ENCODE peak calls at places on chromosomes 12 and 14, in nine cellular contexts. H is endodermal cell, I is ELF-1, M is SK-N-SH, N is A549, Z is adipocyte, A is NCI-H1417 treated with DMSO at 0.1 percent for 48 hours, Y is NCI-H510A, C is NCI-H774. T is an unnamed sample.

GRCh38 chr12:53234236-53234635 is 2.2 kb upstream of the RARG start:
- DNase-seq in H (peak; percentile 94), I (peak; percentile 78), M (peak; percentile 86), N (no peak), Z (peak; percentile 41), A (no peak), Y (no peak), C (no peak), T (no peak)

GRCh38 chr12:44015333-44015941 is 179.6 kb downstream of the TMEM117 start:
- DNase-seq in H (no peak), I (no peak), M (peak; percentile 23), N (peak; percentile 57), Z (peak; percentile 84), A (peak; percentile 26), Y (no peak), C (peak; percentile 75), T (peak; percentile 63)

GRCh38 chr12:50224026-50224692 is 57.0 kb upstream of the CERS5 start:
- DNase-seq in H (peak; percentile 80), I (peak; percentile 58), M (no peak), N (peak; percentile 67), Z (peak; percentile 39), A (no peak), Y (peak; percentile 67), C (peak; percentile 87), T (peak; percentile 45)

GRCh38 chr14:105600939-105601359 is 74.6 kb downstream of the TMEM121 start:
- DNase-seq in H (no peak), I (no peak), M (no peak), N (no peak), Z (no peak), A (no peak), Y (no peak), C (no peak), T (no peak)

GRCh38 chr12:49864817-49865090 is 21.8 kb upstream of the BCDIN3D start:
- DNase-seq in H (no peak), I (no peak), M (no peak), N (no peak), Z (no peak), A (no peak), Y (no peak), C (no peak), T (no peak)

GRCh38 chr12:107634530-107634929 is 51.1 kb upstream of the PWP1 start:
- DNase-seq in H (peak; percentile 78), I (peak; percentile 11), M (no peak), N (no peak), Z (no peak), A (no peak), Y (no peak), C (no peak), T (no peak)

GRCh38 chr12:99915251-99916082 is 69.3 kb downstream of the ANKS1B start:
- DNase-seq in H (no peak), I (no peak), M (no peak), N (peak; percentile 81), Z (peak; percentile 65), A (no peak), Y (no peak), C (no peak), T (peak; percentile 92)

GRCh38 chr12:88052686-88053085 is 23.5 kb upstream of the C12orf50 start:
- DNase-seq in H (peak; percentile 79), I (peak; percentile 27), M (peak; percentile 30), N (peak; percentile 71), Z (peak; percentile 67), A (no peak), Y (peak; percentile 11), C (peak; percentile 14), T (peak; percentile 52)

GRCh38 chr12:27733052-27733656 is 22.5 kb downstream of the MRPS35 start:
- DNase-seq in H (peak; percentile 58), I (no peak), M (peak; percentile 55), N (peak; percentile 55), Z (peak; percentile 74), A (no peak), Y (no peak), C (no peak), T (peak; percentile 53)

GRCh38 chr14:57293851-57294837 is 25.4 kb downstream of the AP5M1 start:
- DNase-seq in H (no peak), I (no peak), M (no peak), N (no peak), Z (peak; percentile 68), A (no peak), Y (no peak), C (no peak), T (peak; percentile 35)

GRCh38 chr12:47964102-47964723 is 817 bp downstream of the TMEM106C start:
- DNase-seq in H (peak; percentile 81), I (peak; percentile 37), M (peak; percentile 58), N (no peak), Z (no peak), A (no peak), Y (no peak), C (no peak), T (peak; percentile 26)

GRCh38 chr14:55572578-55572977 is 7.4 kb upstream of the KTN1 start:
- DNase-seq in H (no peak), I (no peak), M (peak; percentile 41), N (no peak), Z (no peak), A (peak; percentile 10), Y (no peak), C (peak; percentile 24), T (no peak)

GRCh38 chr12:71671816-71672215 is 7.7 kb downstream of the THAP2 start:
- DNase-seq in H (no peak), I (no peak), M (no peak), N (no peak), Z (no peak), A (no peak), Y (no peak), C (peak; percentile 58), T (no peak)

GRCh38 chr12:30978639-30979038 is 52.1 kb downstream of the TSPAN11 start:
- DNase-seq in H (no peak), I (no peak), M (peak; percentile 57), N (no peak), Z (no peak), A (no peak), Y (no peak), C (no peak), T (no peak)

GRCh38 chr14:21768116-21768874 is 94.7 kb upstream of the OR4E1 start:
- DNase-seq in H (peak; percentile 68), I (peak; percentile 17), M (peak; percentile 11), N (peak; percentile 26), Z (no peak), A (no peak), Y (no peak), C (no peak), T (no peak)

GRCh38 chr14:81523016-81523415 is 10.6 kb downstream of the SEL1L start:
- DNase-seq in H (no peak), I (no peak), M (no peak), N (no peak), Z (no peak), A (no peak), Y (no peak), C (no peak), T (no peak)

GRCh38 chr12:11965258-11965910 is 105.4 kb upstream of the BCL2L14 start:
- DNase-seq in H (peak; percentile 38), I (no peak), M (no peak), N (no peak), Z (no peak), A (no peak), Y (no peak), C (no peak), T (no peak)

GRCh38 chr14:53999061-53999488 is 42.5 kb upstream of the BMP4 start:
- DNase-seq in H (no peak), I (peak; percentile 74), M (no peak), N (peak; percentile 43), Z (peak; percentile 73), A (no peak), Y (no peak), C (no peak), T (peak; percentile 94)